ENCODE peak calls at places on chromosomes 13 and 19, in seven cellular contexts. O is GM10248; F is neural crest cell; Y is stimulated activated CD8-positive, alpha-beta memory T cell treated with anti-CD3 and anti-CD28 coated beads, Interleukin-12 subunit alpha, Interleukin-12 subunit beta, amount 100 ng/mL, for 4 hours; P is head of caudate nucleus; I is activated naive CD4-positive, alpha-beta T cell; V is stimulated activated CD4-positive, alpha-beta T cell treated with anti-CD3 and anti-CD28 coated beads, TNF-alpha, amount 100 ng/mL, for 4 hours. C is an unnamed sample.

GRCh38 chr13:113915012-113915763 is 51.3 kb upstream of the GAS6 start:
- DNase-seq in V (no peak), I (no peak), P (no peak), Y (no peak), O (no peak), F (no peak), C (no peak)

GRCh38 chr13:113736258-113736731 is 22.7 kb upstream of the TMEM255B start:
- DNase-seq in O (no peak), P (no peak), F (no peak), V (no peak), I (no peak), Y (no peak), C (no peak)

GRCh38 chr13:111304041-111304544 is 16.3 kb upstream of the TEX29 start:
- DNase-seq in F (no peak), P (peak), O (peak), V (no peak), Y (no peak), I (no peak), C (no peak)

GRCh38 chr13:109241160-109241559 is 545.2 kb downstream of the IRS2 start:
- DNase-seq in V (no peak), F (no peak), P (no peak), O (no peak), Y (no peak), I (no peak), C (no peak)

GRCh38 chr13:96229356-96229755 is 139.4 kb downstream of the HS6ST3 start:
- DNase-seq in O (peak), F (no peak), Y (no peak), I (no peak), V (no peak), P (no peak), C (peak)

GRCh38 chr13:110376120-110376519 is 69.0 kb downstream of the COL4A2 start:
- DNase-seq in F (no peak), I (no peak), P (no peak), O (no peak), V (no peak), Y (no peak), C (no peak)

GRCh38 chr19:29687244-29687896 is 22.1 kb downstream of the PLEKHF1 start:
- DNase-seq in I (no peak), O (no peak), P (no peak), F (no peak), V (no peak), Y (no peak), C (no peak)

GRCh38 chr13:83221256-83221655 is 661.0 kb downstream of the SLITRK1 start:
- DNase-seq in P (no peak), Y (no peak), O (no peak), F (no peak), I (no peak), V (no peak), C (no peak)

GRCh38 chr19:40974633-40975037 is 16.4 kb upstream of the CYP2B6 start:
- DNase-seq in F (peak), V (peak), I (peak), O (peak), Y (peak), P (peak), C (peak)

GRCh38 chr13:99287544-99287943 is 19.7 kb downstream of the GPR183 start:
- DNase-seq in V (no peak), Y (no peak), O (no peak), P (no peak), F (no peak), I (no peak), C (no peak)

GRCh38 chr19:13804830-13805683 is 9.8 kb downstream of the ZSWIM4 start:
- DNase-seq in I (no peak), Y (no peak), V (no peak), P (peak), F (no peak), O (peak), C (no peak)

GRCh38 chr19:42412223-42412622 is 15.0 kb downstream of the LIPE start:
- DNase-seq in I (no peak), V (no peak), F (no peak), P (peak), O (no peak), Y (no peak), C (no peak)

GRCh38 chr13:91101436-91101835 is 246.1 kb upstream of the MIR17HG start:
- DNase-seq in O (no peak), F (no peak), I (no peak), Y (no peak), V (no peak), P (no peak), C (no peak)

GRCh38 chr19:39160889-39161672 is 35.5 kb downstream of the PAK4 start:
- DNase-seq in I (no peak), F (no peak), Y (no peak), V (no peak), O (no peak), P (no peak), C (no peak)

GRCh38 chr13:113970810-113971470 is 2.9 kb downstream of the C13orf46 start:
- DNase-seq in F (no peak), I (no peak), Y (no peak), V (no peak), P (no peak), O (no peak), C (no peak)

GRCh38 chr19:5302396-5302795 is 38.2 kb downstream of the PTPRS start:
- DNase-seq in P (no peak), V (no peak), I (no peak), Y (no peak), F (no peak), O (no peak), C (no peak)